ENCODE peak calls at places on chromosomes 13 and 19, in six cellular contexts. One of them, this sample, is unnamed.

GRCh38 chr13:93872948-93873347 is 606.5 kb downstream of the DCT start:
- DNase-seq in Jurkat, Clone E6-1: no peak
- DNase-seq in foreskin fibroblast: no peak
- DNase-seq in Peyer's patch: no peak
- DNase-seq in left lung: no peak
- DNase-seq in left ventricle myocardium inferior: no peak
- DNase-seq in this sample: no peak

GRCh38 chr19:2722541-2723344 is 1.6 kb upstream of the DIRAS1 start:
- DNase-seq in Jurkat, Clone E6-1: no peak
- DNase-seq in Peyer's patch: no peak
- DNase-seq in left lung: peak; percentile 65
- DNase-seq in left ventricle myocardium inferior: peak; percentile 73
- DNase-seq in foreskin fibroblast: peak; percentile 79
- DNase-seq in this sample: peak; percentile 33

GRCh38 chr13:74129500-74130144 is 4.6 kb downstream of the KLF12 start:
- DNase-seq in left lung: no peak
- DNase-seq in left ventricle myocardium inferior: peak; percentile 21
- DNase-seq in Jurkat, Clone E6-1: no peak
- DNase-seq in foreskin fibroblast: no peak
- DNase-seq in Peyer's patch: peak; percentile 34
- DNase-seq in this sample: no peak

GRCh38 chr19:30558793-30559192 is 186.6 kb downstream of the ZNF536 start:
- DNase-seq in left ventricle myocardium inferior: no peak
- DNase-seq in Jurkat, Clone E6-1: no peak
- DNase-seq in Peyer's patch: no peak
- DNase-seq in foreskin fibroblast: no peak
- DNase-seq in left lung: no peak
- DNase-seq in this sample: no peak

GRCh38 chr19:54959840-54960239 is 6.3 kb upstream of the NLRP2 start:
- DNase-seq in Jurkat, Clone E6-1: no peak
- DNase-seq in left ventricle myocardium inferior: no peak
- DNase-seq in Peyer's patch: no peak
- DNase-seq in foreskin fibroblast: no peak
- DNase-seq in left lung: no peak
- DNase-seq in this sample: no peak

GRCh38 chr13:50375792-50376191 is 360.5 kb downstream of the KCNRG start:
- DNase-seq in Jurkat, Clone E6-1: no peak
- DNase-seq in foreskin fibroblast: peak; percentile 57
- DNase-seq in Peyer's patch: no peak
- DNase-seq in left lung: no peak
- DNase-seq in left ventricle myocardium inferior: no peak
- DNase-seq in this sample: no peak

GRCh38 chr19:47176627-47177090 is 46.0 kb downstream of the SAE1 start:
- DNase-seq in foreskin fibroblast: peak; percentile 88
- DNase-seq in Jurkat, Clone E6-1: peak; percentile 78
- DNase-seq in Peyer's patch: peak; percentile 36
- DNase-seq in left ventricle myocardium inferior: no peak
- DNase-seq in left lung: no peak
- DNase-seq in this sample: peak; percentile 93

GRCh38 chr19:11451942-11452813 is 16.7 kb downstream of the PRKCSH start:
- DNase-seq in foreskin fibroblast: no peak
- DNase-seq in Jurkat, Clone E6-1: no peak
- DNase-seq in left lung: no peak
- DNase-seq in left ventricle myocardium inferior: no peak
- DNase-seq in Peyer's patch: no peak
- DNase-seq in this sample: no peak

GRCh38 chr19:17125728-17126677 is 50.4 kb downstream of the MYO9B start:
- DNase-seq in left ventricle myocardium inferior: peak; percentile 62
- DNase-seq in Peyer's patch: peak; percentile 84
- DNase-seq in left lung: peak; percentile 84
- DNase-seq in foreskin fibroblast: no peak
- DNase-seq in Jurkat, Clone E6-1: peak; percentile 84
- DNase-seq in this sample: no peak

GRCh38 chr13:110005563-110005962 is 219.2 kb upstream of the IRS2 start:
- DNase-seq in Jurkat, Clone E6-1: no peak
- DNase-seq in Peyer's patch: no peak
- DNase-seq in left lung: no peak
- DNase-seq in left ventricle myocardium inferior: no peak
- DNase-seq in foreskin fibroblast: no peak
- DNase-seq in this sample: no peak

GRCh38 chr19:35545855-35546381 is 492 bp downstream of the TMEM147 start:
- DNase-seq in Jurkat, Clone E6-1: no peak
- DNase-seq in left lung: no peak
- DNase-seq in Peyer's patch: peak; percentile 47
- DNase-seq in foreskin fibroblast: no peak
- DNase-seq in left ventricle myocardium inferior: peak; percentile 37
- DNase-seq in this sample: no peak

GRCh38 chr13:31946091-31946770 is 85.3 kb upstream of the FRY start:
- DNase-seq in foreskin fibroblast: no peak
- DNase-seq in left lung: no peak
- DNase-seq in Jurkat, Clone E6-1: no peak
- DNase-seq in left ventricle myocardium inferior: no peak
- DNase-seq in Peyer's patch: no peak
- DNase-seq in this sample: peak; percentile 67
- H3K4me3 ChIP-seq in foreskin fibroblast: no peak overlapping the region
- H3K4me3 ChIP-seq in left lung: peak overlapping the region; percentile 5
- H3K4me3 ChIP-seq in Jurkat, Clone E6-1: no peak overlapping the region
- H3K4me3 ChIP-seq in left ventricle myocardium inferior: peak overlapping the region; percentile 31
- H3K4me3 ChIP-seq in Peyer's patch: no peak overlapping the region
- H3K4me3 ChIP-seq in this sample: peak overlapping the region; percentile 15

GRCh38 chr19:5663904-5664303 is 16.4 kb downstream of the MICOS13 start:
- DNase-seq in left lung: peak; percentile 28
- DNase-seq in foreskin fibroblast: no peak
- DNase-seq in Peyer's patch: no peak
- DNase-seq in Jurkat, Clone E6-1: no peak
- DNase-seq in left ventricle myocardium inferior: no peak
- DNase-seq in this sample: no peak
- H3K4me3 ChIP-seq in left lung: no peak overlapping the region
- H3K4me3 ChIP-seq in foreskin fibroblast: no peak overlapping the region
- H3K4me3 ChIP-seq in Peyer's patch: no peak overlapping the region
- H3K4me3 ChIP-seq in Jurkat, Clone E6-1: no peak overlapping the region
- H3K4me3 ChIP-seq in left ventricle myocardium inferior: no peak overlapping the region
- H3K4me3 ChIP-seq in this sample: no peak overlapping the region

GRCh38 chr13:37602743-37603381 is 4.3 kb upstream of the POSTN start:
- DNase-seq in Peyer's patch: no peak
- DNase-seq in left lung: no peak
- DNase-seq in Jurkat, Clone E6-1: no peak
- DNase-seq in foreskin fibroblast: no peak
- DNase-seq in left ventricle myocardium inferior: no peak
- DNase-seq in this sample: no peak

GRCh38 chr13:37598572-37598971 is at the start of gene POSTN:
- DNase-seq in Jurkat, Clone E6-1: no peak
- DNase-seq in left ventricle myocardium inferior: no peak
- DNase-seq in left lung: no peak
- DNase-seq in foreskin fibroblast: no peak
- DNase-seq in Peyer's patch: no peak
- DNase-seq in this sample: no peak

GRCh38 chr13:37595162-37595561 is 3.4 kb downstream of the POSTN start:
- DNase-seq in foreskin fibroblast: no peak
- DNase-seq in Jurkat, Clone E6-1: no peak
- DNase-seq in left ventricle myocardium inferior: no peak
- DNase-seq in Peyer's patch: no peak
- DNase-seq in left lung: no peak
- DNase-seq in this sample: no peak

GRCh38 chr13:37599509-37599908 is 941 bp upstream of the POSTN start:
- DNase-seq in Jurkat, Clone E6-1: no peak
- DNase-seq in left lung: no peak
- DNase-seq in foreskin fibroblast: no peak
- DNase-seq in left ventricle myocardium inferior: no peak
- DNase-seq in Peyer's patch: no peak
- DNase-seq in this sample: no peak

GRCh38 chr13:37597477-37597876 is 1.1 kb downstream of the POSTN start:
- DNase-seq in left lung: no peak
- DNase-seq in Jurkat, Clone E6-1: no peak
- DNase-seq in Peyer's patch: no peak
- DNase-seq in foreskin fibroblast: no peak
- DNase-seq in left ventricle myocardium inferior: no peak
- DNase-seq in this sample: no peak
- H3K4me3 ChIP-seq in left lung: no peak overlapping the region
- H3K4me3 ChIP-seq in Jurkat, Clone E6-1: no peak overlapping the region
- H3K4me3 ChIP-seq in Peyer's patch: no peak overlapping the region
- H3K4me3 ChIP-seq in foreskin fibroblast: peak overlapping the region; percentile 9
- H3K4me3 ChIP-seq in left ventricle myocardium inferior: peak overlapping the region; percentile 36
- H3K4me3 ChIP-seq in this sample: peak overlapping the region; percentile 9

GRCh38 chr19:39248806-39249205 is at the start of gene IFNL4:
- DNase-seq in Peyer's patch: no peak
- DNase-seq in Jurkat, Clone E6-1: no peak
- DNase-seq in foreskin fibroblast: no peak
- DNase-seq in left lung: no peak
- DNase-seq in left ventricle myocardium inferior: no peak
- DNase-seq in this sample: no peak

GRCh38 chr19:39252458-39252857 is 3.8 kb upstream of the IFNL4 start:
- DNase-seq in left lung: no peak
- DNase-seq in foreskin fibroblast: no peak
- DNase-seq in left ventricle myocardium inferior: no peak
- DNase-seq in Peyer's patch: no peak
- DNase-seq in Jurkat, Clone E6-1: peak; percentile 88
- DNase-seq in this sample: no peak

GRCh38 chr19:39251081-39251480 is 2.4 kb upstream of the IFNL4 start:
- DNase-seq in foreskin fibroblast: no peak
- DNase-seq in left lung: no peak
- DNase-seq in Jurkat, Clone E6-1: no peak
- DNase-seq in Peyer's patch: no peak
- DNase-seq in left ventricle myocardium inferior: no peak
- DNase-seq in this sample: no peak

GRCh38 chr19:39247701-39248664 is 673 bp downstream of the IFNL4 start:
- DNase-seq in foreskin fibroblast: no peak
- DNase-seq in Peyer's patch: no peak
- DNase-seq in left lung: no peak
- DNase-seq in Jurkat, Clone E6-1: no peak
- DNase-seq in left ventricle myocardium inferior: no peak
- DNase-seq in this sample: no peak

GRCh38 chr19:39246951-39247669 is 1.5 kb downstream of the IFNL4 start:
- DNase-seq in foreskin fibroblast: no peak
- DNase-seq in left lung: no peak
- DNase-seq in left ventricle myocardium inferior: peak; percentile 29
- DNase-seq in Jurkat, Clone E6-1: no peak
- DNase-seq in Peyer's patch: peak; percentile 32
- DNase-seq in this sample: no peak
- H3K4me3 ChIP-seq in foreskin fibroblast: no peak overlapping the region
- H3K4me3 ChIP-seq in left lung: no peak overlapping the region
- H3K4me3 ChIP-seq in left ventricle myocardium inferior: peak overlapping the region; percentile 21
- H3K4me3 ChIP-seq in Jurkat, Clone E6-1: no peak overlapping the region
- H3K4me3 ChIP-seq in Peyer's patch: no peak overlapping the region
- H3K4me3 ChIP-seq in this sample: no peak overlapping the region

DNA sequence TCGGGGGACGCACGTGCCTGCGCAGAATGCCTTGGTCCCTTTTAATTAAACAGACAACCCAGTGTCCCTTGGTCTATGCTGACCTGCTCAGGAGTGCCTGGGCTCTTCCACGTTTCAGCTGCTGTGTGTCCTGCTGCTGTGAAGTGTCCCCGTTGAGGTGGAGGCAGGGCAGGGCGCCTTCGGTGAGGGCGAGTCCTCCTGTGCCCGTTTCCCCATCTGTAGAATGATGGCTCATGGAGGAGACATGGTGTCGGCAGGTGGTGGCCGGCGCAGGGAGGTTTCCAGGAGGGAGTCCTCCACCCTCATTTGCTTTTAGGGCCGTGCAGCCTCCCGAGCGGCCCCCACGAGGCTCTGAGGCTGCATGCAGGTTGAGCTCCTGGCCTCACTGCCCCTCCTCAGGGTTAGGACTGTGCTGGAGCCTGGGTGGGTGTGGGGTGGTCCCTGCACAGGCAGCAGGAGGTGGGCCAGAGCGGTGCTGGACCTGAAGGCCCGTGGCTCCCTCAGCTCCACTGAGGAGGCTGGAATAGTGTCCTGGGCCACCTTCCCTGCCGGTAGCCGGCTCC is 8.8 kb downstream of the STK11 start:
- DNase-seq in left ventricle myocardium inferior: no peak
- DNase-seq in left lung: no peak
- DNase-seq in foreskin fibroblast: no peak
- DNase-seq in Peyer's patch: no peak
- DNase-seq in Jurkat, Clone E6-1: no peak
- DNase-seq in this sample: no peak
- H3K4me3 ChIP-seq in left ventricle myocardium inferior: peak overlapping the region; percentile 48
- H3K4me3 ChIP-seq in left lung: no peak overlapping the region
- H3K4me3 ChIP-seq in foreskin fibroblast: no peak overlapping the region
- H3K4me3 ChIP-seq in Peyer's patch: no peak overlapping the region
- H3K4me3 ChIP-seq in Jurkat, Clone E6-1: no peak overlapping the region
- H3K4me3 ChIP-seq in this sample: no peak overlapping the region

DNA sequence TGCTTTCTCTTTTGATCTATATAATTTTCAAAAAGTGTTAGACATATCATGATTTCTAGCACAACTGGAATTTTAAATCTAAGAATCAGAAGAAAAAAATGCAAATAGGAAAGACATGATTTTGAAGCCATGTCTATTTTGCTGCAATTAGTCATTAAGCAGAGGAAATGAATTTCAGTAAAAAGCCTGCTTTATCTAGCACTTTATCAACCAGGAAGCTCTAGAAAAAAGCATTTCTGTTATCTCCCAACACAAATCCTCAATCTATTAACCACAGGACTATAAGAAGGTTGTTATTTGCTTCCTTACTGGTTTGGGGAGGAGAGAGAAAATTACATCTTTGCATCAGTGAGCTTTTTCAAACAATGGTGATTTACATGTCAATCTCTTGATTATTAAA is 716.7 kb downstream of the DIAPH3 start:
- DNase-seq in Jurkat, Clone E6-1: peak; percentile 68
- DNase-seq in left lung: no peak
- DNase-seq in Peyer's patch: no peak
- DNase-seq in foreskin fibroblast: no peak
- DNase-seq in left ventricle myocardium inferior: no peak
- DNase-seq in this sample: no peak
- H3K4me3 ChIP-seq in Jurkat, Clone E6-1: no peak overlapping the region
- H3K4me3 ChIP-seq in left lung: no peak overlapping the region
- H3K4me3 ChIP-seq in Peyer's patch: no peak overlapping the region
- H3K4me3 ChIP-seq in foreskin fibroblast: no peak overlapping the region
- H3K4me3 ChIP-seq in left ventricle myocardium inferior: no peak overlapping the region
- H3K4me3 ChIP-seq in this sample: no peak overlapping the region

GRCh38 chr19:14515501-14516047 is 2.6 kb downstream of the DNAJB1 start:
- DNase-seq in left lung: no peak
- DNase-seq in Jurkat, Clone E6-1: no peak
- DNase-seq in left ventricle myocardium inferior: no peak
- DNase-seq in foreskin fibroblast: no peak
- DNase-seq in Peyer's patch: no peak
- DNase-seq in this sample: no peak
- H3K4me3 ChIP-seq in left lung: peak overlapping the region; percentile 97
- H3K4me3 ChIP-seq in Jurkat, Clone E6-1: no peak overlapping the region
- H3K4me3 ChIP-seq in left ventricle myocardium inferior: peak overlapping the region; percentile 99
- H3K4me3 ChIP-seq in foreskin fibroblast: peak overlapping the region; percentile 75
- H3K4me3 ChIP-seq in Peyer's patch: no peak overlapping the region
- H3K4me3 ChIP-seq in this sample: no peak overlapping the region

GRCh38 chr19:48329167-48329891 is 4.0 kb downstream of the EMP3 start:
- DNase-seq in left ventricle myocardium inferior: no peak
- DNase-seq in Peyer's patch: peak; percentile 54
- DNase-seq in left lung: no peak
- DNase-seq in foreskin fibroblast: no peak
- DNase-seq in Jurkat, Clone E6-1: no peak
- DNase-seq in this sample: no peak
- H3K4me3 ChIP-seq in left ventricle myocardium inferior: peak overlapping the region; percentile 69
- H3K4me3 ChIP-seq in Peyer's patch: no peak overlapping the region
- H3K4me3 ChIP-seq in left lung: peak overlapping the region; percentile 68
- H3K4me3 ChIP-seq in foreskin fibroblast: no peak overlapping the region
- H3K4me3 ChIP-seq in Jurkat, Clone E6-1: peak overlapping the region; percentile 65
- H3K4me3 ChIP-seq in this sample: no peak overlapping the region